ENCODE peak calls at places on chromosome 19, in seven cellular contexts. One of them, this sample, is unnamed.

GRCh38 chr19:46372901-46373572 is 26.1 kb downstream of the PPP5C start:
- ATAC-seq in A549: peak
- ATAC-seq in HepG2: no peak
- ATAC-seq in body of pancreas: peak
- ATAC-seq in IMR-90: peak
- ATAC-seq in HCT116: peak
- ATAC-seq in right lobe of liver: no peak
- ATAC-seq in this sample: peak

GRCh38 chr19:56765107-56765506 is 75.4 kb downstream of the PEG3 start:
- ATAC-seq in HCT116: no peak
- ATAC-seq in body of pancreas: peak
- ATAC-seq in right lobe of liver: peak
- ATAC-seq in IMR-90: no peak
- ATAC-seq in HepG2: no peak
- ATAC-seq in A549: no peak
- ATAC-seq in this sample: peak

GRCh38 chr19:6076291-6076665 is 34.0 kb downstream of the RFX2 start:
- ATAC-seq in HCT116: no peak
- ATAC-seq in body of pancreas: no peak
- ATAC-seq in right lobe of liver: no peak
- ATAC-seq in IMR-90: peak
- ATAC-seq in HepG2: no peak
- ATAC-seq in A549: no peak
- ATAC-seq in this sample: peak

GRCh38 chr19:40445945-40446784 is 2.0 kb upstream of the SERTAD3 start:
- ATAC-seq in A549: no peak
- ATAC-seq in right lobe of liver: no peak
- ATAC-seq in HepG2: no peak
- ATAC-seq in body of pancreas: no peak
- ATAC-seq in IMR-90: no peak
- ATAC-seq in HCT116: no peak
- ATAC-seq in this sample: no peak

GRCh38 chr19:22617614-22618325 is 16.4 kb upstream of the ZNF492 start:
- ATAC-seq in right lobe of liver: peak
- ATAC-seq in A549: no peak
- ATAC-seq in body of pancreas: peak
- ATAC-seq in IMR-90: no peak
- ATAC-seq in HepG2: no peak
- ATAC-seq in HCT116: no peak
- ATAC-seq in this sample: peak

GRCh38 chr19:55041627-55042343 is 3.7 kb upstream of the GP6 start:
- ATAC-seq in right lobe of liver: peak
- ATAC-seq in body of pancreas: no peak
- ATAC-seq in HepG2: no peak
- ATAC-seq in HCT116: no peak
- ATAC-seq in A549: no peak
- ATAC-seq in IMR-90: no peak
- ATAC-seq in this sample: no peak

GRCh38 chr19:18046066-18046718 is 38.2 kb downstream of the ARRDC2 start:
- ATAC-seq in body of pancreas: no peak
- ATAC-seq in right lobe of liver: no peak
- ATAC-seq in A549: peak
- ATAC-seq in HepG2: no peak
- ATAC-seq in IMR-90: peak
- ATAC-seq in HCT116: peak
- ATAC-seq in this sample: no peak

GRCh38 chr19:45852145-45852750 is 10.7 kb downstream of the SYMPK start:
- ATAC-seq in body of pancreas: no peak
- ATAC-seq in IMR-90: no peak
- ATAC-seq in HepG2: no peak
- ATAC-seq in HCT116: no peak
- ATAC-seq in A549: no peak
- ATAC-seq in right lobe of liver: no peak
- ATAC-seq in this sample: no peak

GRCh38 chr19:32519023-32519422 is 62.0 kb upstream of the PDCD5 start:
- ATAC-seq in right lobe of liver: no peak
- ATAC-seq in HepG2: no peak
- ATAC-seq in HCT116: no peak
- ATAC-seq in A549: no peak
- ATAC-seq in IMR-90: no peak
- ATAC-seq in body of pancreas: no peak
- ATAC-seq in this sample: no peak

GRCh38 chr19:22532388-22533310 is 101.5 kb upstream of the ZNF492 start:
- ATAC-seq in HCT116: no peak
- ATAC-seq in body of pancreas: peak
- ATAC-seq in HepG2: no peak
- ATAC-seq in A549: no peak
- ATAC-seq in IMR-90: no peak
- ATAC-seq in right lobe of liver: peak
- ATAC-seq in this sample: peak

GRCh38 chr19:53942001-53942786 is 20.5 kb upstream of the CACNG8 start:
- ATAC-seq in A549: peak
- ATAC-seq in right lobe of liver: peak
- ATAC-seq in IMR-90: peak
- ATAC-seq in HepG2: no peak
- ATAC-seq in HCT116: peak
- ATAC-seq in body of pancreas: no peak
- ATAC-seq in this sample: no peak

GRCh38 chr19:31223805-31224534 is 125.3 kb downstream of the TSHZ3 start:
- ATAC-seq in A549: no peak
- ATAC-seq in right lobe of liver: no peak
- ATAC-seq in body of pancreas: no peak
- ATAC-seq in IMR-90: peak
- ATAC-seq in HCT116: no peak
- ATAC-seq in HepG2: no peak
- ATAC-seq in this sample: no peak

GRCh38 chr19:58154287-58154678 is 3.7 kb upstream of the ZNF329 start:
- ATAC-seq in HepG2: peak
- ATAC-seq in body of pancreas: peak
- ATAC-seq in HCT116: no peak
- ATAC-seq in right lobe of liver: peak
- ATAC-seq in A549: no peak
- ATAC-seq in IMR-90: peak
- ATAC-seq in this sample: peak

GRCh38 chr19:56837492-56837891 is 3.0 kb downstream of the PEG3 start:
- ATAC-seq in HCT116: no peak
- ATAC-seq in A549: no peak
- ATAC-seq in IMR-90: no peak
- ATAC-seq in right lobe of liver: peak
- ATAC-seq in HepG2: peak
- ATAC-seq in body of pancreas: peak
- ATAC-seq in this sample: peak

GRCh38 chr19:39196860-39197562 is at the start of gene NCCRP1:
- ATAC-seq in body of pancreas: no peak
- ATAC-seq in HepG2: no peak
- ATAC-seq in IMR-90: no peak
- ATAC-seq in right lobe of liver: no peak
- ATAC-seq in A549: no peak
- ATAC-seq in HCT116: no peak
- ATAC-seq in this sample: no peak

GRCh38 chr19:37959665-37960114 is 52.7 kb downstream of the SIPA1L3 start:
- ATAC-seq in HCT116: no peak
- ATAC-seq in IMR-90: no peak
- ATAC-seq in body of pancreas: no peak
- ATAC-seq in HepG2: no peak
- ATAC-seq in right lobe of liver: no peak
- ATAC-seq in A549: no peak
- ATAC-seq in this sample: no peak

GRCh38 chr19:14146789-14147216 is 10.4 kb upstream of the ASF1B start:
- ATAC-seq in A549: no peak
- ATAC-seq in HCT116: no peak
- ATAC-seq in HepG2: no peak
- ATAC-seq in right lobe of liver: no peak
- ATAC-seq in IMR-90: peak
- ATAC-seq in body of pancreas: no peak
- ATAC-seq in this sample: no peak

GRCh38 chr19:42196011-42197001 is 21.2 kb downstream of the DEDD2 start:
- ATAC-seq in HepG2: peak
- ATAC-seq in A549: peak
- ATAC-seq in IMR-90: no peak
- ATAC-seq in HCT116: no peak
- ATAC-seq in right lobe of liver: no peak
- ATAC-seq in body of pancreas: no peak
- ATAC-seq in this sample: no peak

GRCh38 chr19:50638576-50638975 is 1.1 kb downstream of the SYT3 start:
- ATAC-seq in HepG2: no peak
- ATAC-seq in IMR-90: no peak
- ATAC-seq in HCT116: no peak
- ATAC-seq in body of pancreas: no peak
- ATAC-seq in right lobe of liver: no peak
- ATAC-seq in A549: peak
- ATAC-seq in this sample: no peak

GRCh38 chr19:37551123-37551993 is 43.2 kb downstream of the ZNF571 start:
- ATAC-seq in HepG2: no peak
- ATAC-seq in IMR-90: peak
- ATAC-seq in right lobe of liver: peak
- ATAC-seq in HCT116: no peak
- ATAC-seq in A549: no peak
- ATAC-seq in body of pancreas: no peak
- ATAC-seq in this sample: no peak

GRCh38 chr19:3556423-3556977 is 886 bp downstream of the MFSD12 start:
- ATAC-seq in HepG2: no peak
- ATAC-seq in HCT116: no peak
- ATAC-seq in A549: no peak
- ATAC-seq in body of pancreas: no peak
- ATAC-seq in IMR-90: no peak
- ATAC-seq in right lobe of liver: no peak
- ATAC-seq in this sample: no peak

GRCh38 chr19:14561832-14562351 is 10.0 kb downstream of the NDUFB7 start:
- ATAC-seq in right lobe of liver: no peak
- ATAC-seq in HCT116: no peak
- ATAC-seq in body of pancreas: peak
- ATAC-seq in HepG2: no peak
- ATAC-seq in IMR-90: peak
- ATAC-seq in A549: no peak
- ATAC-seq in this sample: no peak

GRCh38 chr19:31591258-31591657 is 242.0 kb upstream of the TSHZ3 start:
- ATAC-seq in right lobe of liver: no peak
- ATAC-seq in HCT116: no peak
- ATAC-seq in HepG2: no peak
- ATAC-seq in IMR-90: no peak
- ATAC-seq in body of pancreas: no peak
- ATAC-seq in A549: no peak
- ATAC-seq in this sample: no peak

GRCh38 chr19:49150106-49150943 is 4.9 kb downstream of the HRC start:
- ATAC-seq in body of pancreas: peak
- ATAC-seq in HCT116: peak
- ATAC-seq in right lobe of liver: peak
- ATAC-seq in HepG2: peak
- ATAC-seq in IMR-90: peak
- ATAC-seq in A549: peak
- ATAC-seq in this sample: peak
- TF ChIP-seq CTCF in body of pancreas: no peak
- TF ChIP-seq CTCF in HCT116: no peak
- TF ChIP-seq CTCF in right lobe of liver: no peak
- TF ChIP-seq CTCF in HepG2: peak
- TF ChIP-seq CTCF in IMR-90: no peak
- TF ChIP-seq CTCF in A549: no peak
- TF ChIP-seq CTCF in this sample: no peak

DNA sequence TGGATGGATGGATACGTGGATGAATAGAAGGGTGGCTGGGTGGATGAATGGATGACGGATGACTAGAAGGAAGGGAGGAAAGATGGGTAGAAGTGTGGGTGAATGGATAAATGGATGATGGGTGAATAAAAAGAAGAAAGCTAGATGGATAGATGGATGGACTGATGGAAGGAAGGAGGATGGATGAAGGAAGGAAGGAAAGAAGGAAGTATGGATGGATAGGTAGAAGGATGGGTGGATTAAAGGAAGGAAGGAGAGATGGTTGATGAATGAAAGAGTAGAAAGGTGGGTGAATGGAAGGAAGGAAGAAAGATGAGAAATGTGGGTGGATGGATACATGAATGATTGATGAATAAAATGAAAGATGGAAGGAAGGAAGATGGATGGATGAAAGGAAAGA is 14.5 kb downstream of the ARHGEF18 start:
- ATAC-seq in HCT116: no peak
- ATAC-seq in HepG2: no peak
- ATAC-seq in right lobe of liver: no peak
- ATAC-seq in A549: no peak
- ATAC-seq in IMR-90: no peak
- ATAC-seq in body of pancreas: no peak
- ATAC-seq in this sample: no peak
- TF ChIP-seq POLR2A in HCT116: no peak
- TF ChIP-seq POLR2A in HepG2: no peak
- TF ChIP-seq POLR2A in right lobe of liver: no peak
- TF ChIP-seq POLR2A in A549: no peak
- TF ChIP-seq POLR2A in IMR-90: no peak
- TF ChIP-seq POLR2A in body of pancreas: no peak
- TF ChIP-seq POLR2A in this sample: no peak

GRCh38 chr19:51771369-51771768 is 10.4 kb downstream of the FPR2 start:
- ATAC-seq in HCT116: no peak
- ATAC-seq in HepG2: no peak
- ATAC-seq in IMR-90: no peak
- ATAC-seq in body of pancreas: no peak
- ATAC-seq in A549: no peak
- ATAC-seq in right lobe of liver: peak
- ATAC-seq in this sample: no peak

GRCh38 chr19:51777570-51778460 is 16.8 kb downstream of the FPR2 start:
- ATAC-seq in right lobe of liver: peak
- ATAC-seq in HepG2: peak
- ATAC-seq in A549: peak
- ATAC-seq in HCT116: peak
- ATAC-seq in IMR-90: peak
- ATAC-seq in body of pancreas: peak
- ATAC-seq in this sample: peak

GRCh38 chr19:51772977-51773376 is 12.0 kb downstream of the FPR2 start:
- ATAC-seq in body of pancreas: no peak
- ATAC-seq in A549: no peak
- ATAC-seq in IMR-90: no peak
- ATAC-seq in HCT116: no peak
- ATAC-seq in right lobe of liver: no peak
- ATAC-seq in HepG2: no peak
- ATAC-seq in this sample: no peak
- H3K27ac ChIP-seq in body of pancreas: no peak
- H3K27ac ChIP-seq in A549: no peak
- H3K27ac ChIP-seq in IMR-90: no peak
- H3K27ac ChIP-seq in HCT116: no peak
- H3K27ac ChIP-seq in right lobe of liver: no peak
- H3K27ac ChIP-seq in HepG2: no peak
- H3K27ac ChIP-seq in this sample: no peak

DNA sequence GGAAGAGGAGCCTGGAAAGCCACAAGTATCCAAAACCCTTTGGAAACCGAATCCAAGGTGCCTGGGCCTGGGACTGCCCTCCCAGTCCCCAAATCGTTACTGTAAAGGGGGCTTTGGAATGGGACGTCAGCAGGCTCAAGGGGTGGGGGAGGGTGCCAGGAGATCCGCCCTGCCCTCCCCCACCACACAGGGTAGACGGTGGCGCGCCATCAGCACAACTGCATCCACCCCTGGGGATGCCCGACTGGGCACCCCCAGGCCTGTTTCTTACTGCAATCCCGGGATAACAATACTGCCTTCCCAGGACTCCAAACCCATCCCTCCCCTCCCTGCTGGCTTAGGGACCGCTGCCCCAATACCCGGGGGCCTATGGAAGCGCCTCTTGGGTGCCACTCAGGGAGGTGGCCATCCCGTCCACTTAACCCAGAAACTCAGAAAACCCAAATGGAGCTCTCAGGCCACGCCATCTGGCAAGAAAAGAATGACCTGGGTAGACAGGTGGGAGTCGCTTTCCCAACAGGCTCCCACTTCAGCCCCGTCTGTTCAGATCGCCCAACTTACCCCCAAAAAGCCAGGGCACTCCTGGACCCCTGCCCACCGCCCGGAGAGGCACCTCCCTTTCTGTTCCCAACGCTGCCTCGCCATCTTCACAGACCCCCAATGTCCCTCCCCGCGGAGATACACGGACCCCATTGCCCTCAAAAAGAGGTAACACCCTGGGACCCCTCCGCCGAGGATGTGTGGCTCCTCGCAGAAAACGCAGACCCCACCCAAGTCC is 2.4 kb downstream of the KLF16 start:
- ATAC-seq in IMR-90: no peak
- ATAC-seq in body of pancreas: no peak
- ATAC-seq in A549: no peak
- ATAC-seq in HepG2: no peak
- ATAC-seq in right lobe of liver: no peak
- ATAC-seq in HCT116: no peak
- ATAC-seq in this sample: no peak
- TF ChIP-seq CTCF in IMR-90: no peak
- TF ChIP-seq CTCF in body of pancreas: no peak
- TF ChIP-seq CTCF in A549: no peak
- TF ChIP-seq CTCF in HepG2: no peak
- TF ChIP-seq CTCF in right lobe of liver: no peak
- TF ChIP-seq CTCF in HCT116: no peak
- TF ChIP-seq CTCF in this sample: no peak